ENCODE peak calls at places on chromosomes 3 and 15, in ten cellular contexts. One of them, this sample, is unnamed.

GRCh38 chr3:95731753-95732152 is 1082.6 kb upstream of the EPHA6 start:
- DNase-seq in heart right ventricle: no peak
- DNase-seq in astrocyte of the spinal cord: no peak
- DNase-seq in RWPE2: no peak
- DNase-seq in nephron progenitor cell: no peak
- DNase-seq in fibroblast of mammary gland: no peak
- DNase-seq in GM23338: no peak
- DNase-seq in neural progenitor cell: no peak
- DNase-seq in sigmoid colon: no peak
- DNase-seq in A549: no peak
- DNase-seq in this sample: no peak

GRCh38 chr15:70438776-70439175 is 324.6 kb downstream of the UACA start:
- DNase-seq in heart right ventricle: peak; percentile 82
- DNase-seq in astrocyte of the spinal cord: no peak
- DNase-seq in RWPE2: peak; percentile 61
- DNase-seq in nephron progenitor cell: no peak
- DNase-seq in fibroblast of mammary gland: no peak
- DNase-seq in GM23338: no peak
- DNase-seq in neural progenitor cell: peak; percentile 33
- DNase-seq in sigmoid colon: no peak
- DNase-seq in A549: no peak
- DNase-seq in this sample: no peak

GRCh38 chr3:193742628-193743027 is 149.6 kb downstream of the OPA1 start:
- DNase-seq in heart right ventricle: no peak
- DNase-seq in astrocyte of the spinal cord: no peak
- DNase-seq in RWPE2: no peak
- DNase-seq in nephron progenitor cell: no peak
- DNase-seq in fibroblast of mammary gland: no peak
- DNase-seq in GM23338: no peak
- DNase-seq in neural progenitor cell: no peak
- DNase-seq in sigmoid colon: no peak
- DNase-seq in A549: no peak
- DNase-seq in this sample: no peak

GRCh38 chr15:64017591-64018163 is 28.6 kb downstream of the DAPK2 start:
- DNase-seq in heart right ventricle: no peak
- DNase-seq in astrocyte of the spinal cord: peak; percentile 20
- DNase-seq in RWPE2: no peak
- DNase-seq in nephron progenitor cell: no peak
- DNase-seq in fibroblast of mammary gland: peak; percentile 52
- DNase-seq in GM23338: no peak
- DNase-seq in neural progenitor cell: no peak
- DNase-seq in sigmoid colon: no peak
- DNase-seq in A549: no peak
- DNase-seq in this sample: no peak

GRCh38 chr15:100731259-100732156 is 129.1 kb downstream of the ASB7 start:
- DNase-seq in heart right ventricle: no peak
- DNase-seq in astrocyte of the spinal cord: no peak
- DNase-seq in RWPE2: no peak
- DNase-seq in nephron progenitor cell: no peak
- DNase-seq in fibroblast of mammary gland: peak; percentile 43
- DNase-seq in GM23338: no peak
- DNase-seq in neural progenitor cell: no peak
- DNase-seq in sigmoid colon: no peak
- DNase-seq in A549: no peak
- DNase-seq in this sample: no peak

GRCh38 chr3:141045849-141046248 is 5.3 kb upstream of the SPSB4 start:
- DNase-seq in heart right ventricle: no peak
- DNase-seq in astrocyte of the spinal cord: no peak
- DNase-seq in RWPE2: no peak
- DNase-seq in nephron progenitor cell: no peak
- DNase-seq in fibroblast of mammary gland: no peak
- DNase-seq in GM23338: peak; percentile 64
- DNase-seq in neural progenitor cell: no peak
- DNase-seq in sigmoid colon: no peak
- DNase-seq in A549: no peak
- DNase-seq in this sample: no peak

GRCh38 chr3:73026111-73026510 is 29.5 kb downstream of the PPP4R2 start:
- DNase-seq in heart right ventricle: no peak
- DNase-seq in astrocyte of the spinal cord: no peak
- DNase-seq in RWPE2: no peak
- DNase-seq in nephron progenitor cell: no peak
- DNase-seq in fibroblast of mammary gland: no peak
- DNase-seq in GM23338: no peak
- DNase-seq in neural progenitor cell: no peak
- DNase-seq in sigmoid colon: no peak
- DNase-seq in A549: no peak
- DNase-seq in this sample: no peak

GRCh38 chr3:160956785-160957184 is 148.4 kb downstream of the B3GALNT1 start:
- DNase-seq in heart right ventricle: no peak
- DNase-seq in astrocyte of the spinal cord: peak; percentile 36
- DNase-seq in RWPE2: no peak
- DNase-seq in nephron progenitor cell: no peak
- DNase-seq in fibroblast of mammary gland: peak; percentile 55
- DNase-seq in GM23338: peak; percentile 45
- DNase-seq in neural progenitor cell: no peak
- DNase-seq in sigmoid colon: no peak
- DNase-seq in A549: no peak
- DNase-seq in this sample: no peak

GRCh38 chr3:63364909-63365308 is 86.8 kb downstream of the SYNPR start:
- DNase-seq in heart right ventricle: no peak
- DNase-seq in astrocyte of the spinal cord: no peak
- DNase-seq in RWPE2: no peak
- DNase-seq in nephron progenitor cell: peak; percentile 15
- DNase-seq in fibroblast of mammary gland: peak; percentile 16
- DNase-seq in GM23338: peak; percentile 74
- DNase-seq in neural progenitor cell: peak; percentile 57
- DNase-seq in sigmoid colon: no peak
- DNase-seq in A549: peak; percentile 3
- DNase-seq in this sample: no peak

GRCh38 chr3:9692416-9692815 is 11.2 kb upstream of the CPNE9 start:
- DNase-seq in heart right ventricle: no peak
- DNase-seq in astrocyte of the spinal cord: no peak
- DNase-seq in RWPE2: no peak
- DNase-seq in nephron progenitor cell: no peak
- DNase-seq in fibroblast of mammary gland: no peak
- DNase-seq in GM23338: no peak
- DNase-seq in neural progenitor cell: no peak
- DNase-seq in sigmoid colon: no peak
- DNase-seq in A549: no peak
- DNase-seq in this sample: no peak

GRCh38 chr15:71353171-71353570 is 237.9 kb downstream of the THSD4 start:
- DNase-seq in heart right ventricle: no peak
- DNase-seq in astrocyte of the spinal cord: no peak
- DNase-seq in RWPE2: no peak
- DNase-seq in nephron progenitor cell: no peak
- DNase-seq in fibroblast of mammary gland: no peak
- DNase-seq in GM23338: no peak
- DNase-seq in neural progenitor cell: no peak
- DNase-seq in sigmoid colon: no peak
- DNase-seq in A549: no peak
- DNase-seq in this sample: no peak

GRCh38 chr15:85758655-85758978 is 36.1 kb downstream of the KLHL25 start:
- DNase-seq in heart right ventricle: no peak
- DNase-seq in astrocyte of the spinal cord: no peak
- DNase-seq in RWPE2: no peak
- DNase-seq in nephron progenitor cell: no peak
- DNase-seq in fibroblast of mammary gland: no peak
- DNase-seq in GM23338: no peak
- DNase-seq in neural progenitor cell: no peak
- DNase-seq in sigmoid colon: peak; percentile 51
- DNase-seq in A549: no peak
- DNase-seq in this sample: peak; percentile 89

GRCh38 chr15:88695595-88696186 is 56.9 kb downstream of the ISG20 start:
- DNase-seq in heart right ventricle: no peak
- DNase-seq in astrocyte of the spinal cord: no peak
- DNase-seq in RWPE2: no peak
- DNase-seq in nephron progenitor cell: no peak
- DNase-seq in fibroblast of mammary gland: no peak
- DNase-seq in GM23338: no peak
- DNase-seq in neural progenitor cell: no peak
- DNase-seq in sigmoid colon: no peak
- DNase-seq in A549: no peak
- DNase-seq in this sample: no peak

GRCh38 chr3:38588995-38589937 is 60.2 kb downstream of the SCN5A start:
- DNase-seq in heart right ventricle: no peak
- DNase-seq in astrocyte of the spinal cord: no peak
- DNase-seq in RWPE2: peak; percentile 23
- DNase-seq in nephron progenitor cell: no peak
- DNase-seq in fibroblast of mammary gland: no peak
- DNase-seq in GM23338: no peak
- DNase-seq in neural progenitor cell: no peak
- DNase-seq in sigmoid colon: no peak
- DNase-seq in A549: no peak
- DNase-seq in this sample: peak; percentile 68

GRCh38 chr3:6228958-6229683 is 631.8 kb upstream of the GRM7 start:
- DNase-seq in heart right ventricle: no peak
- DNase-seq in astrocyte of the spinal cord: no peak
- DNase-seq in RWPE2: no peak
- DNase-seq in nephron progenitor cell: no peak
- DNase-seq in fibroblast of mammary gland: no peak
- DNase-seq in GM23338: no peak
- DNase-seq in neural progenitor cell: no peak
- DNase-seq in sigmoid colon: no peak
- DNase-seq in A549: no peak
- DNase-seq in this sample: no peak

GRCh38 chr3:11154953-11155325 is 646 bp downstream of the HRH1 start:
- DNase-seq in heart right ventricle: no peak
- DNase-seq in astrocyte of the spinal cord: peak; percentile 48
- DNase-seq in RWPE2: no peak
- DNase-seq in nephron progenitor cell: peak; percentile 20
- DNase-seq in fibroblast of mammary gland: peak; percentile 49
- DNase-seq in GM23338: peak; percentile 60
- DNase-seq in neural progenitor cell: peak; percentile 46
- DNase-seq in sigmoid colon: no peak
- DNase-seq in A549: no peak
- DNase-seq in this sample: no peak

GRCh38 chr3:135082706-135083105 is 287.6 kb downstream of the EPHB1 start:
- DNase-seq in heart right ventricle: no peak
- DNase-seq in astrocyte of the spinal cord: no peak
- DNase-seq in RWPE2: no peak
- DNase-seq in nephron progenitor cell: no peak
- DNase-seq in fibroblast of mammary gland: no peak
- DNase-seq in GM23338: no peak
- DNase-seq in neural progenitor cell: no peak
- DNase-seq in sigmoid colon: no peak
- DNase-seq in A549: no peak
- DNase-seq in this sample: no peak

GRCh38 chr3:33957176-33957575 is 158.7 kb downstream of the PDCD6IP start:
- DNase-seq in heart right ventricle: no peak
- DNase-seq in astrocyte of the spinal cord: no peak
- DNase-seq in RWPE2: no peak
- DNase-seq in nephron progenitor cell: no peak
- DNase-seq in fibroblast of mammary gland: no peak
- DNase-seq in GM23338: no peak
- DNase-seq in neural progenitor cell: no peak
- DNase-seq in sigmoid colon: no peak
- DNase-seq in A549: no peak
- DNase-seq in this sample: no peak

GRCh38 chr15:41930221-41930866 is 36.5 kb upstream of the SPTBN5 start:
- DNase-seq in heart right ventricle: no peak
- DNase-seq in astrocyte of the spinal cord: peak; percentile 95
- DNase-seq in RWPE2: no peak
- DNase-seq in nephron progenitor cell: no peak
- DNase-seq in fibroblast of mammary gland: peak; percentile 96
- DNase-seq in GM23338: no peak
- DNase-seq in neural progenitor cell: no peak
- DNase-seq in sigmoid colon: no peak
- DNase-seq in A549: peak; percentile 92
- DNase-seq in this sample: no peak
- TF ChIP-seq CTCF in heart right ventricle: peak; percentile 32
- TF ChIP-seq CTCF in astrocyte of the spinal cord: peak; percentile 42
- TF ChIP-seq CTCF in RWPE2: peak; percentile 87
- TF ChIP-seq CTCF in nephron progenitor cell: no peak
- TF ChIP-seq CTCF in fibroblast of mammary gland: peak; percentile 26
- TF ChIP-seq CTCF in GM23338: no peak
- TF ChIP-seq CTCF in neural progenitor cell: no peak
- TF ChIP-seq CTCF in sigmoid colon: no peak
- TF ChIP-seq CTCF in A549: peak; percentile 36
- TF ChIP-seq CTCF in this sample: peak; percentile 69

GRCh38 chr3:17478673-17479072 is 263.8 kb downstream of the TBC1D5 start:
- DNase-seq in heart right ventricle: no peak
- DNase-seq in astrocyte of the spinal cord: peak; percentile 33
- DNase-seq in RWPE2: no peak
- DNase-seq in nephron progenitor cell: no peak
- DNase-seq in fibroblast of mammary gland: peak; percentile 93
- DNase-seq in GM23338: no peak
- DNase-seq in neural progenitor cell: no peak
- DNase-seq in sigmoid colon: no peak
- DNase-seq in A549: peak; percentile 95
- DNase-seq in this sample: no peak

GRCh38 chr3:17469520-17469919 is 272.9 kb downstream of the TBC1D5 start:
- DNase-seq in heart right ventricle: no peak
- DNase-seq in astrocyte of the spinal cord: peak; percentile 7
- DNase-seq in RWPE2: no peak
- DNase-seq in nephron progenitor cell: no peak
- DNase-seq in fibroblast of mammary gland: peak; percentile 21
- DNase-seq in GM23338: no peak
- DNase-seq in neural progenitor cell: no peak
- DNase-seq in sigmoid colon: no peak
- DNase-seq in A549: no peak
- DNase-seq in this sample: no peak

GRCh38 chr3:17469954-17470353 is 272.5 kb downstream of the TBC1D5 start:
- DNase-seq in heart right ventricle: no peak
- DNase-seq in astrocyte of the spinal cord: no peak
- DNase-seq in RWPE2: no peak
- DNase-seq in nephron progenitor cell: no peak
- DNase-seq in fibroblast of mammary gland: no peak
- DNase-seq in GM23338: no peak
- DNase-seq in neural progenitor cell: no peak
- DNase-seq in sigmoid colon: no peak
- DNase-seq in A549: no peak
- DNase-seq in this sample: no peak

GRCh38 chr3:17473761-17474160 is 268.7 kb downstream of the TBC1D5 start:
- DNase-seq in heart right ventricle: no peak
- DNase-seq in astrocyte of the spinal cord: peak; percentile 15
- DNase-seq in RWPE2: no peak
- DNase-seq in nephron progenitor cell: no peak
- DNase-seq in fibroblast of mammary gland: peak; percentile 32
- DNase-seq in GM23338: no peak
- DNase-seq in neural progenitor cell: no peak
- DNase-seq in sigmoid colon: no peak
- DNase-seq in A549: peak; percentile 43
- DNase-seq in this sample: no peak
- TF ChIP-seq CTCF in heart right ventricle: peak; percentile 20
- TF ChIP-seq CTCF in astrocyte of the spinal cord: peak; percentile 27
- TF ChIP-seq CTCF in RWPE2: peak; percentile 45
- TF ChIP-seq CTCF in nephron progenitor cell: no peak
- TF ChIP-seq CTCF in fibroblast of mammary gland: peak; percentile 24
- TF ChIP-seq CTCF in GM23338: no peak
- TF ChIP-seq CTCF in neural progenitor cell: no peak
- TF ChIP-seq CTCF in sigmoid colon: no peak
- TF ChIP-seq CTCF in A549: peak; percentile 40
- TF ChIP-seq CTCF in this sample: peak; percentile 77

GRCh38 chr3:13121553-13122001 is 48.3 kb upstream of the IQSEC1 start:
- DNase-seq in heart right ventricle: no peak
- DNase-seq in astrocyte of the spinal cord: no peak
- DNase-seq in RWPE2: peak; percentile 38
- DNase-seq in nephron progenitor cell: no peak
- DNase-seq in fibroblast of mammary gland: no peak
- DNase-seq in GM23338: peak; percentile 37
- DNase-seq in neural progenitor cell: peak; percentile 29
- DNase-seq in sigmoid colon: peak; percentile 22
- DNase-seq in A549: no peak
- DNase-seq in this sample: peak; percentile 81
- TF ChIP-seq CTCF in heart right ventricle: no peak
- TF ChIP-seq CTCF in astrocyte of the spinal cord: no peak
- TF ChIP-seq CTCF in RWPE2: no peak
- TF ChIP-seq CTCF in nephron progenitor cell: no peak
- TF ChIP-seq CTCF in fibroblast of mammary gland: no peak
- TF ChIP-seq CTCF in GM23338: peak; percentile 43
- TF ChIP-seq CTCF in neural progenitor cell: peak; percentile 17
- TF ChIP-seq CTCF in sigmoid colon: no peak
- TF ChIP-seq CTCF in A549: no peak
- TF ChIP-seq CTCF in this sample: no peak

GRCh38 chr3:25916286-25916685 is 126.4 kb downstream of the OXSM start:
- DNase-seq in heart right ventricle: no peak
- DNase-seq in astrocyte of the spinal cord: no peak
- DNase-seq in RWPE2: no peak
- DNase-seq in nephron progenitor cell: no peak
- DNase-seq in fibroblast of mammary gland: no peak
- DNase-seq in GM23338: no peak
- DNase-seq in neural progenitor cell: no peak
- DNase-seq in sigmoid colon: no peak
- DNase-seq in A549: no peak
- DNase-seq in this sample: no peak
- TF ChIP-seq CTCF in heart right ventricle: no peak
- TF ChIP-seq CTCF in astrocyte of the spinal cord: no peak
- TF ChIP-seq CTCF in RWPE2: no peak
- TF ChIP-seq CTCF in nephron progenitor cell: no peak
- TF ChIP-seq CTCF in fibroblast of mammary gland: no peak
- TF ChIP-seq CTCF in GM23338: no peak
- TF ChIP-seq CTCF in neural progenitor cell: no peak
- TF ChIP-seq CTCF in sigmoid colon: no peak
- TF ChIP-seq CTCF in A549: no peak
- TF ChIP-seq CTCF in this sample: no peak